ENCODE peak calls at places on chromosomes 11 and 22, in nine cellular contexts. One of them, this sample, is unnamed.

GRCh38 chr22:20725987-20726558 is 47.8 kb upstream of the SERPIND1 start:
- DNase-seq in globus pallidus: no peak
- DNase-seq in stimulated activated CD8-positive, alpha-beta memory T cell treated with anti-CD3 and anti-CD28 coated beads, Interleukin-2, amount 100 ng/mL, for 48 hours: no peak
- DNase-seq in Calu3: no peak
- DNase-seq in HFFc6: peak
- DNase-seq in ELF-1: no peak
- DNase-seq in stimulated activated effector memory CD8-positive, alpha-beta T cell treated with anti-CD3 and anti-CD28 coated beads, Interleukin-12 subunit alpha, Interleukin-12 subunit beta, amount 100 ng/mL, for 72 hours: no peak
- DNase-seq in glutamatergic neuron: no peak
- DNase-seq in nephron progenitor cell: no peak
- DNase-seq in this sample: no peak

GRCh38 chr11:95795627-95796308 is 5.5 kb downstream of the CEP57 start:
- DNase-seq in globus pallidus: no peak
- DNase-seq in stimulated activated CD8-positive, alpha-beta memory T cell treated with anti-CD3 and anti-CD28 coated beads, Interleukin-2, amount 100 ng/mL, for 48 hours: no peak
- DNase-seq in Calu3: no peak
- DNase-seq in HFFc6: no peak
- DNase-seq in ELF-1: no peak
- DNase-seq in stimulated activated effector memory CD8-positive, alpha-beta T cell treated with anti-CD3 and anti-CD28 coated beads, Interleukin-12 subunit alpha, Interleukin-12 subunit beta, amount 100 ng/mL, for 72 hours: no peak
- DNase-seq in glutamatergic neuron: no peak
- DNase-seq in nephron progenitor cell: no peak
- DNase-seq in this sample: no peak

GRCh38 chr22:29719894-29720645 is at the start of gene CABP7:
- DNase-seq in globus pallidus: no peak
- DNase-seq in stimulated activated CD8-positive, alpha-beta memory T cell treated with anti-CD3 and anti-CD28 coated beads, Interleukin-2, amount 100 ng/mL, for 48 hours: no peak
- DNase-seq in Calu3: no peak
- DNase-seq in HFFc6: no peak
- DNase-seq in ELF-1: no peak
- DNase-seq in stimulated activated effector memory CD8-positive, alpha-beta T cell treated with anti-CD3 and anti-CD28 coated beads, Interleukin-12 subunit alpha, Interleukin-12 subunit beta, amount 100 ng/mL, for 72 hours: no peak
- DNase-seq in glutamatergic neuron: peak
- DNase-seq in nephron progenitor cell: peak
- DNase-seq in this sample: no peak

GRCh38 chr11:116044520-116044919 is 540.3 kb upstream of the CADM1 start:
- DNase-seq in globus pallidus: no peak
- DNase-seq in stimulated activated CD8-positive, alpha-beta memory T cell treated with anti-CD3 and anti-CD28 coated beads, Interleukin-2, amount 100 ng/mL, for 48 hours: no peak
- DNase-seq in Calu3: no peak
- DNase-seq in HFFc6: no peak
- DNase-seq in ELF-1: no peak
- DNase-seq in stimulated activated effector memory CD8-positive, alpha-beta T cell treated with anti-CD3 and anti-CD28 coated beads, Interleukin-12 subunit alpha, Interleukin-12 subunit beta, amount 100 ng/mL, for 72 hours: peak
- DNase-seq in glutamatergic neuron: no peak
- DNase-seq in nephron progenitor cell: no peak
- DNase-seq in this sample: no peak

GRCh38 chr22:32632650-32633049 is 158.0 kb downstream of the FBXO7 start:
- DNase-seq in globus pallidus: no peak
- DNase-seq in stimulated activated CD8-positive, alpha-beta memory T cell treated with anti-CD3 and anti-CD28 coated beads, Interleukin-2, amount 100 ng/mL, for 48 hours: no peak
- DNase-seq in Calu3: no peak
- DNase-seq in HFFc6: no peak
- DNase-seq in ELF-1: no peak
- DNase-seq in stimulated activated effector memory CD8-positive, alpha-beta T cell treated with anti-CD3 and anti-CD28 coated beads, Interleukin-12 subunit alpha, Interleukin-12 subunit beta, amount 100 ng/mL, for 72 hours: no peak
- DNase-seq in glutamatergic neuron: no peak
- DNase-seq in nephron progenitor cell: no peak
- DNase-seq in this sample: no peak

GRCh38 chr11:122202951-122203456 is 87.0 kb upstream of the BLID start:
- DNase-seq in globus pallidus: peak
- DNase-seq in stimulated activated CD8-positive, alpha-beta memory T cell treated with anti-CD3 and anti-CD28 coated beads, Interleukin-2, amount 100 ng/mL, for 48 hours: peak
- DNase-seq in Calu3: peak
- DNase-seq in HFFc6: peak
- DNase-seq in ELF-1: peak
- DNase-seq in stimulated activated effector memory CD8-positive, alpha-beta T cell treated with anti-CD3 and anti-CD28 coated beads, Interleukin-12 subunit alpha, Interleukin-12 subunit beta, amount 100 ng/mL, for 72 hours: peak
- DNase-seq in glutamatergic neuron: peak
- DNase-seq in nephron progenitor cell: peak
- DNase-seq in this sample: peak

GRCh38 chr11:40149721-40150120 is 1309.7 kb downstream of the LRRC4C start:
- DNase-seq in globus pallidus: no peak
- DNase-seq in stimulated activated CD8-positive, alpha-beta memory T cell treated with anti-CD3 and anti-CD28 coated beads, Interleukin-2, amount 100 ng/mL, for 48 hours: no peak
- DNase-seq in Calu3: no peak
- DNase-seq in HFFc6: no peak
- DNase-seq in ELF-1: no peak
- DNase-seq in stimulated activated effector memory CD8-positive, alpha-beta T cell treated with anti-CD3 and anti-CD28 coated beads, Interleukin-12 subunit alpha, Interleukin-12 subunit beta, amount 100 ng/mL, for 72 hours: no peak
- DNase-seq in glutamatergic neuron: no peak
- DNase-seq in nephron progenitor cell: no peak
- DNase-seq in this sample: no peak

GRCh38 chr11:10524471-10524870 is 16.5 kb downstream of the RNF141 start:
- DNase-seq in globus pallidus: no peak
- DNase-seq in stimulated activated CD8-positive, alpha-beta memory T cell treated with anti-CD3 and anti-CD28 coated beads, Interleukin-2, amount 100 ng/mL, for 48 hours: no peak
- DNase-seq in Calu3: no peak
- DNase-seq in HFFc6: no peak
- DNase-seq in ELF-1: no peak
- DNase-seq in stimulated activated effector memory CD8-positive, alpha-beta T cell treated with anti-CD3 and anti-CD28 coated beads, Interleukin-12 subunit alpha, Interleukin-12 subunit beta, amount 100 ng/mL, for 72 hours: no peak
- DNase-seq in glutamatergic neuron: no peak
- DNase-seq in nephron progenitor cell: no peak
- DNase-seq in this sample: no peak

GRCh38 chr11:75352417-75353206 is 1.2 kb upstream of the ARRB1 start:
- DNase-seq in globus pallidus: no peak
- DNase-seq in stimulated activated CD8-positive, alpha-beta memory T cell treated with anti-CD3 and anti-CD28 coated beads, Interleukin-2, amount 100 ng/mL, for 48 hours: no peak
- DNase-seq in Calu3: peak
- DNase-seq in HFFc6: no peak
- DNase-seq in ELF-1: no peak
- DNase-seq in stimulated activated effector memory CD8-positive, alpha-beta T cell treated with anti-CD3 and anti-CD28 coated beads, Interleukin-12 subunit alpha, Interleukin-12 subunit beta, amount 100 ng/mL, for 72 hours: no peak
- DNase-seq in glutamatergic neuron: no peak
- DNase-seq in nephron progenitor cell: no peak
- DNase-seq in this sample: no peak

GRCh38 chr11:67267188-67268035 is 1.1 kb downstream of the GRK2 start:
- DNase-seq in globus pallidus: no peak
- DNase-seq in stimulated activated CD8-positive, alpha-beta memory T cell treated with anti-CD3 and anti-CD28 coated beads, Interleukin-2, amount 100 ng/mL, for 48 hours: no peak
- DNase-seq in Calu3: peak
- DNase-seq in HFFc6: no peak
- DNase-seq in ELF-1: no peak
- DNase-seq in stimulated activated effector memory CD8-positive, alpha-beta T cell treated with anti-CD3 and anti-CD28 coated beads, Interleukin-12 subunit alpha, Interleukin-12 subunit beta, amount 100 ng/mL, for 72 hours: peak
- DNase-seq in glutamatergic neuron: peak
- DNase-seq in nephron progenitor cell: no peak
- DNase-seq in this sample: no peak

GRCh38 chr11:29782447-29782846 is 234.4 kb downstream of the KCNA4 start:
- DNase-seq in globus pallidus: no peak
- DNase-seq in stimulated activated CD8-positive, alpha-beta memory T cell treated with anti-CD3 and anti-CD28 coated beads, Interleukin-2, amount 100 ng/mL, for 48 hours: no peak
- DNase-seq in Calu3: no peak
- DNase-seq in HFFc6: no peak
- DNase-seq in ELF-1: no peak
- DNase-seq in stimulated activated effector memory CD8-positive, alpha-beta T cell treated with anti-CD3 and anti-CD28 coated beads, Interleukin-12 subunit alpha, Interleukin-12 subunit beta, amount 100 ng/mL, for 72 hours: no peak
- DNase-seq in glutamatergic neuron: no peak
- DNase-seq in nephron progenitor cell: no peak
- DNase-seq in this sample: no peak

GRCh38 chr22:35357883-35358621 is 22.8 kb upstream of the HMOX1 start:
- DNase-seq in globus pallidus: no peak
- DNase-seq in stimulated activated CD8-positive, alpha-beta memory T cell treated with anti-CD3 and anti-CD28 coated beads, Interleukin-2, amount 100 ng/mL, for 48 hours: no peak
- DNase-seq in Calu3: no peak
- DNase-seq in HFFc6: peak
- DNase-seq in ELF-1: no peak
- DNase-seq in stimulated activated effector memory CD8-positive, alpha-beta T cell treated with anti-CD3 and anti-CD28 coated beads, Interleukin-12 subunit alpha, Interleukin-12 subunit beta, amount 100 ng/mL, for 72 hours: no peak
- DNase-seq in glutamatergic neuron: no peak
- DNase-seq in nephron progenitor cell: no peak
- DNase-seq in this sample: no peak

GRCh38 chr11:111635706-111636045 is 33.4 kb downstream of the SIK2 start:
- DNase-seq in globus pallidus: peak
- DNase-seq in stimulated activated CD8-positive, alpha-beta memory T cell treated with anti-CD3 and anti-CD28 coated beads, Interleukin-2, amount 100 ng/mL, for 48 hours: no peak
- DNase-seq in Calu3: no peak
- DNase-seq in HFFc6: no peak
- DNase-seq in ELF-1: no peak
- DNase-seq in stimulated activated effector memory CD8-positive, alpha-beta T cell treated with anti-CD3 and anti-CD28 coated beads, Interleukin-12 subunit alpha, Interleukin-12 subunit beta, amount 100 ng/mL, for 72 hours: no peak
- DNase-seq in glutamatergic neuron: no peak
- DNase-seq in nephron progenitor cell: no peak
- DNase-seq in this sample: no peak

GRCh38 chr11:123473941-123474668 is 44.0 kb downstream of the GRAMD1B start:
- DNase-seq in globus pallidus: no peak
- DNase-seq in stimulated activated CD8-positive, alpha-beta memory T cell treated with anti-CD3 and anti-CD28 coated beads, Interleukin-2, amount 100 ng/mL, for 48 hours: no peak
- DNase-seq in Calu3: no peak
- DNase-seq in HFFc6: peak
- DNase-seq in ELF-1: no peak
- DNase-seq in stimulated activated effector memory CD8-positive, alpha-beta T cell treated with anti-CD3 and anti-CD28 coated beads, Interleukin-12 subunit alpha, Interleukin-12 subunit beta, amount 100 ng/mL, for 72 hours: no peak
- DNase-seq in glutamatergic neuron: no peak
- DNase-seq in nephron progenitor cell: no peak
- DNase-seq in this sample: no peak

GRCh38 chr11:122862091-122862490 is 20.5 kb upstream of the JHY start:
- DNase-seq in globus pallidus: no peak
- DNase-seq in stimulated activated CD8-positive, alpha-beta memory T cell treated with anti-CD3 and anti-CD28 coated beads, Interleukin-2, amount 100 ng/mL, for 48 hours: no peak
- DNase-seq in Calu3: no peak
- DNase-seq in HFFc6: no peak
- DNase-seq in ELF-1: no peak
- DNase-seq in stimulated activated effector memory CD8-positive, alpha-beta T cell treated with anti-CD3 and anti-CD28 coated beads, Interleukin-12 subunit alpha, Interleukin-12 subunit beta, amount 100 ng/mL, for 72 hours: no peak
- DNase-seq in glutamatergic neuron: no peak
- DNase-seq in nephron progenitor cell: no peak
- DNase-seq in this sample: no peak

GRCh38 chr11:116263770-116264169 is 509.0 kb downstream of the BUD13 start:
- DNase-seq in globus pallidus: no peak
- DNase-seq in stimulated activated CD8-positive, alpha-beta memory T cell treated with anti-CD3 and anti-CD28 coated beads, Interleukin-2, amount 100 ng/mL, for 48 hours: no peak
- DNase-seq in Calu3: no peak
- DNase-seq in HFFc6: no peak
- DNase-seq in ELF-1: peak
- DNase-seq in stimulated activated effector memory CD8-positive, alpha-beta T cell treated with anti-CD3 and anti-CD28 coated beads, Interleukin-12 subunit alpha, Interleukin-12 subunit beta, amount 100 ng/mL, for 72 hours: no peak
- DNase-seq in glutamatergic neuron: no peak
- DNase-seq in nephron progenitor cell: no peak
- DNase-seq in this sample: no peak

GRCh38 chr22:29071261-29072045 is 1.4 kb upstream of the KREMEN1 start:
- DNase-seq in globus pallidus: no peak
- DNase-seq in stimulated activated CD8-positive, alpha-beta memory T cell treated with anti-CD3 and anti-CD28 coated beads, Interleukin-2, amount 100 ng/mL, for 48 hours: peak
- DNase-seq in Calu3: peak
- DNase-seq in HFFc6: no peak
- DNase-seq in ELF-1: peak
- DNase-seq in stimulated activated effector memory CD8-positive, alpha-beta T cell treated with anti-CD3 and anti-CD28 coated beads, Interleukin-12 subunit alpha, Interleukin-12 subunit beta, amount 100 ng/mL, for 72 hours: no peak
- DNase-seq in glutamatergic neuron: peak
- DNase-seq in nephron progenitor cell: peak
- DNase-seq in this sample: peak

GRCh38 chr11:118443590-118444218 is 7.4 kb downstream of the KMT2A start:
- DNase-seq in globus pallidus: no peak
- DNase-seq in stimulated activated CD8-positive, alpha-beta memory T cell treated with anti-CD3 and anti-CD28 coated beads, Interleukin-2, amount 100 ng/mL, for 48 hours: no peak
- DNase-seq in Calu3: no peak
- DNase-seq in HFFc6: no peak
- DNase-seq in ELF-1: no peak
- DNase-seq in stimulated activated effector memory CD8-positive, alpha-beta T cell treated with anti-CD3 and anti-CD28 coated beads, Interleukin-12 subunit alpha, Interleukin-12 subunit beta, amount 100 ng/mL, for 72 hours: peak
- DNase-seq in glutamatergic neuron: no peak
- DNase-seq in nephron progenitor cell: no peak
- DNase-seq in this sample: no peak

GRCh38 chr11:63614136-63614664 is at the start of gene PLAAT3:
- DNase-seq in globus pallidus: peak
- DNase-seq in stimulated activated CD8-positive, alpha-beta memory T cell treated with anti-CD3 and anti-CD28 coated beads, Interleukin-2, amount 100 ng/mL, for 48 hours: peak
- DNase-seq in Calu3: peak
- DNase-seq in HFFc6: no peak
- DNase-seq in ELF-1: peak
- DNase-seq in stimulated activated effector memory CD8-positive, alpha-beta T cell treated with anti-CD3 and anti-CD28 coated beads, Interleukin-12 subunit alpha, Interleukin-12 subunit beta, amount 100 ng/mL, for 72 hours: peak
- DNase-seq in glutamatergic neuron: peak
- DNase-seq in nephron progenitor cell: peak
- DNase-seq in this sample: no peak

GRCh38 chr11:3953327-3953726 is 97.9 kb downstream of the STIM1 start:
- DNase-seq in globus pallidus: no peak
- DNase-seq in stimulated activated CD8-positive, alpha-beta memory T cell treated with anti-CD3 and anti-CD28 coated beads, Interleukin-2, amount 100 ng/mL, for 48 hours: no peak
- DNase-seq in Calu3: no peak
- DNase-seq in HFFc6: no peak
- DNase-seq in ELF-1: no peak
- DNase-seq in stimulated activated effector memory CD8-positive, alpha-beta T cell treated with anti-CD3 and anti-CD28 coated beads, Interleukin-12 subunit alpha, Interleukin-12 subunit beta, amount 100 ng/mL, for 72 hours: no peak
- DNase-seq in glutamatergic neuron: no peak
- DNase-seq in nephron progenitor cell: no peak
- DNase-seq in this sample: no peak

GRCh38 chr11:120667281-120667680 is 155.7 kb downstream of the GRIK4 start:
- DNase-seq in globus pallidus: no peak
- DNase-seq in stimulated activated CD8-positive, alpha-beta memory T cell treated with anti-CD3 and anti-CD28 coated beads, Interleukin-2, amount 100 ng/mL, for 48 hours: no peak
- DNase-seq in Calu3: no peak
- DNase-seq in HFFc6: no peak
- DNase-seq in ELF-1: no peak
- DNase-seq in stimulated activated effector memory CD8-positive, alpha-beta T cell treated with anti-CD3 and anti-CD28 coated beads, Interleukin-12 subunit alpha, Interleukin-12 subunit beta, amount 100 ng/mL, for 72 hours: no peak
- DNase-seq in glutamatergic neuron: no peak
- DNase-seq in nephron progenitor cell: peak
- DNase-seq in this sample: no peak

GRCh38 chr22:42648368-42649260 is 578 bp downstream of the CYB5R3 start:
- DNase-seq in globus pallidus: peak
- DNase-seq in stimulated activated CD8-positive, alpha-beta memory T cell treated with anti-CD3 and anti-CD28 coated beads, Interleukin-2, amount 100 ng/mL, for 48 hours: no peak
- DNase-seq in Calu3: peak
- DNase-seq in HFFc6: no peak
- DNase-seq in ELF-1: no peak
- DNase-seq in stimulated activated effector memory CD8-positive, alpha-beta T cell treated with anti-CD3 and anti-CD28 coated beads, Interleukin-12 subunit alpha, Interleukin-12 subunit beta, amount 100 ng/mL, for 72 hours: peak
- DNase-seq in glutamatergic neuron: no peak
- DNase-seq in nephron progenitor cell: no peak
- DNase-seq in this sample: no peak

GRCh38 chr11:7569044-7569443 is 55.2 kb downstream of the PPFIBP2 start:
- DNase-seq in globus pallidus: peak
- DNase-seq in stimulated activated CD8-positive, alpha-beta memory T cell treated with anti-CD3 and anti-CD28 coated beads, Interleukin-2, amount 100 ng/mL, for 48 hours: no peak
- DNase-seq in Calu3: no peak
- DNase-seq in HFFc6: no peak
- DNase-seq in ELF-1: no peak
- DNase-seq in stimulated activated effector memory CD8-positive, alpha-beta T cell treated with anti-CD3 and anti-CD28 coated beads, Interleukin-12 subunit alpha, Interleukin-12 subunit beta, amount 100 ng/mL, for 72 hours: no peak
- DNase-seq in glutamatergic neuron: no peak
- DNase-seq in nephron progenitor cell: no peak
- DNase-seq in this sample: no peak

GRCh38 chr11:102109896-102110760 is at the start of gene YAP1:
- DNase-seq in globus pallidus: peak
- DNase-seq in stimulated activated CD8-positive, alpha-beta memory T cell treated with anti-CD3 and anti-CD28 coated beads, Interleukin-2, amount 100 ng/mL, for 48 hours: peak
- DNase-seq in Calu3: peak
- DNase-seq in HFFc6: peak
- DNase-seq in ELF-1: peak
- DNase-seq in stimulated activated effector memory CD8-positive, alpha-beta T cell treated with anti-CD3 and anti-CD28 coated beads, Interleukin-12 subunit alpha, Interleukin-12 subunit beta, amount 100 ng/mL, for 72 hours: peak
- DNase-seq in glutamatergic neuron: peak
- DNase-seq in nephron progenitor cell: peak
- DNase-seq in this sample: peak

GRCh38 chr11:1199689-1200610 is 22.9 kb upstream of the MUC5B start:
- DNase-seq in globus pallidus: no peak
- DNase-seq in stimulated activated CD8-positive, alpha-beta memory T cell treated with anti-CD3 and anti-CD28 coated beads, Interleukin-2, amount 100 ng/mL, for 48 hours: no peak
- DNase-seq in Calu3: no peak
- DNase-seq in HFFc6: no peak
- DNase-seq in ELF-1: no peak
- DNase-seq in stimulated activated effector memory CD8-positive, alpha-beta T cell treated with anti-CD3 and anti-CD28 coated beads, Interleukin-12 subunit alpha, Interleukin-12 subunit beta, amount 100 ng/mL, for 72 hours: no peak
- DNase-seq in glutamatergic neuron: peak
- DNase-seq in nephron progenitor cell: no peak
- DNase-seq in this sample: no peak

GRCh38 chr11:69108030-69108429 is 47.7 kb upstream of the SMIM38 start:
- DNase-seq in globus pallidus: no peak
- DNase-seq in stimulated activated CD8-positive, alpha-beta memory T cell treated with anti-CD3 and anti-CD28 coated beads, Interleukin-2, amount 100 ng/mL, for 48 hours: no peak
- DNase-seq in Calu3: no peak
- DNase-seq in HFFc6: no peak
- DNase-seq in ELF-1: no peak
- DNase-seq in stimulated activated effector memory CD8-positive, alpha-beta T cell treated with anti-CD3 and anti-CD28 coated beads, Interleukin-12 subunit alpha, Interleukin-12 subunit beta, amount 100 ng/mL, for 72 hours: no peak
- DNase-seq in glutamatergic neuron: no peak
- DNase-seq in nephron progenitor cell: no peak
- DNase-seq in this sample: no peak

GRCh38 chr11:67435031-67435726 is 2.3 kb downstream of the PTPRCAP start:
- DNase-seq in globus pallidus: no peak
- DNase-seq in stimulated activated CD8-positive, alpha-beta memory T cell treated with anti-CD3 and anti-CD28 coated beads, Interleukin-2, amount 100 ng/mL, for 48 hours: no peak
- DNase-seq in Calu3: no peak
- DNase-seq in HFFc6: no peak
- DNase-seq in ELF-1: no peak
- DNase-seq in stimulated activated effector memory CD8-positive, alpha-beta T cell treated with anti-CD3 and anti-CD28 coated beads, Interleukin-12 subunit alpha, Interleukin-12 subunit beta, amount 100 ng/mL, for 72 hours: peak
- DNase-seq in glutamatergic neuron: no peak
- DNase-seq in nephron progenitor cell: no peak
- DNase-seq in this sample: no peak

GRCh38 chr11:70948855-70949551 is 303.4 kb downstream of the SHANK2 start:
- DNase-seq in globus pallidus: no peak
- DNase-seq in stimulated activated CD8-positive, alpha-beta memory T cell treated with anti-CD3 and anti-CD28 coated beads, Interleukin-2, amount 100 ng/mL, for 48 hours: no peak
- DNase-seq in Calu3: no peak
- DNase-seq in HFFc6: no peak
- DNase-seq in ELF-1: no peak
- DNase-seq in stimulated activated effector memory CD8-positive, alpha-beta T cell treated with anti-CD3 and anti-CD28 coated beads, Interleukin-12 subunit alpha, Interleukin-12 subunit beta, amount 100 ng/mL, for 72 hours: no peak
- DNase-seq in glutamatergic neuron: no peak
- DNase-seq in nephron progenitor cell: no peak
- DNase-seq in this sample: no peak

GRCh38 chr22:30262917-30263741 is 3.5 kb downstream of the OSM start:
- DNase-seq in globus pallidus: peak
- DNase-seq in stimulated activated CD8-positive, alpha-beta memory T cell treated with anti-CD3 and anti-CD28 coated beads, Interleukin-2, amount 100 ng/mL, for 48 hours: peak
- DNase-seq in Calu3: peak
- DNase-seq in HFFc6: peak
- DNase-seq in ELF-1: peak
- DNase-seq in stimulated activated effector memory CD8-positive, alpha-beta T cell treated with anti-CD3 and anti-CD28 coated beads, Interleukin-12 subunit alpha, Interleukin-12 subunit beta, amount 100 ng/mL, for 72 hours: peak
- DNase-seq in glutamatergic neuron: peak
- DNase-seq in nephron progenitor cell: peak
- DNase-seq in this sample: peak

GRCh38 chr11:73201249-73201648 is 16.8 kb upstream of the P2RY2 start:
- DNase-seq in globus pallidus: no peak
- DNase-seq in stimulated activated CD8-positive, alpha-beta memory T cell treated with anti-CD3 and anti-CD28 coated beads, Interleukin-2, amount 100 ng/mL, for 48 hours: no peak
- DNase-seq in Calu3: no peak
- DNase-seq in HFFc6: no peak
- DNase-seq in ELF-1: no peak
- DNase-seq in stimulated activated effector memory CD8-positive, alpha-beta T cell treated with anti-CD3 and anti-CD28 coated beads, Interleukin-12 subunit alpha, Interleukin-12 subunit beta, amount 100 ng/mL, for 72 hours: no peak
- DNase-seq in glutamatergic neuron: peak
- DNase-seq in nephron progenitor cell: no peak
- DNase-seq in this sample: no peak

GRCh38 chr11:112663947-112664634 is 297.1 kb upstream of the NCAM1 start:
- DNase-seq in globus pallidus: no peak
- DNase-seq in stimulated activated CD8-positive, alpha-beta memory T cell treated with anti-CD3 and anti-CD28 coated beads, Interleukin-2, amount 100 ng/mL, for 48 hours: no peak
- DNase-seq in Calu3: no peak
- DNase-seq in HFFc6: no peak
- DNase-seq in ELF-1: no peak
- DNase-seq in stimulated activated effector memory CD8-positive, alpha-beta T cell treated with anti-CD3 and anti-CD28 coated beads, Interleukin-12 subunit alpha, Interleukin-12 subunit beta, amount 100 ng/mL, for 72 hours: no peak
- DNase-seq in glutamatergic neuron: no peak
- DNase-seq in nephron progenitor cell: no peak
- DNase-seq in this sample: no peak

This sample was measured in type B pancreatic cell.